ENCODE peak calls at places on chromosomes 16 and 17, in six cellular contexts. Y is AG04450; P is stimulated activated CD8-positive, alpha-beta memory T cell treated with anti-CD3 and anti-CD28 coated beads, Interleukin-12 subunit alpha, Interleukin-12 subunit beta, amount 100 ng/mL, for 1 hour; B is RWPE1; W is M059J; K is caudate nucleus. C is an unnamed sample.

GRCh38 chr17:11598274-11599221 is at the start of gene DNAH9:
- DNase-seq in Y (no peak), P (no peak), B (peak; percentile 4), W (peak; percentile 35), K (peak; percentile 98), C (peak; percentile 62)

GRCh38 chr17:64638552-64639198 is 23.4 kb downstream of the SMURF2 start:
- DNase-seq in Y (no peak), P (no peak), B (no peak), W (peak; percentile 34), K (no peak), C (no peak)

GRCh38 chr17:29726721-29727252 is 104.1 kb upstream of the CORO6 start:
- DNase-seq in Y (no peak), P (no peak), B (no peak), W (peak; percentile 29), K (no peak), C (peak; percentile 80)

GRCh38 chr17:61340431-61340830 is 59.2 kb upstream of the TBX2 start:
- DNase-seq in Y (no peak), P (no peak), B (no peak), W (peak; percentile 62), K (no peak), C (no peak)

GRCh38 chr16:77758046-77758445 is 30.3 kb upstream of the VAT1L start:
- DNase-seq in Y (no peak), P (no peak), B (no peak), W (no peak), K (no peak), C (no peak)

GRCh38 chr16:88393034-88393433 is 10.3 kb downstream of the ZNF469 start:
- DNase-seq in Y (no peak), P (no peak), B (no peak), W (no peak), K (no peak), C (no peak)

GRCh38 chr17:7558544-7559306 is at the start of gene TNFSF13:
- DNase-seq in Y (no peak), P (no peak), B (no peak), W (no peak), K (peak; percentile 64), C (no peak)

GRCh38 chr17:40191237-40192208 is 14.3 kb downstream of the RAPGEFL1 start:
- DNase-seq in Y (no peak), P (peak; percentile 52), B (peak; percentile 58), W (peak; percentile 81), K (peak; percentile 65), C (no peak)

GRCh38 chr17:27743288-27743885 is 56.9 kb downstream of the NOS2 start:
- DNase-seq in Y (no peak), P (no peak), B (no peak), W (no peak), K (no peak), C (no peak)

GRCh38 chr16:3171181-3171854 is 16.7 kb upstream of the OR1F1 start:
- DNase-seq in Y (no peak), P (no peak), B (no peak), W (peak; percentile 33), K (peak; percentile 59), C (no peak)

GRCh38 chr17:42675348-42675983 is 1.3 kb downstream of the PLEKHH3 start:
- DNase-seq in Y (no peak), P (no peak), B (no peak), W (no peak), K (no peak), C (no peak)

GRCh38 chr16:13848795-13849194 is 71.2 kb upstream of the ERCC4 start:
- DNase-seq in Y (no peak), P (no peak), B (no peak), W (no peak), K (no peak), C (no peak)

GRCh38 chr17:3966720-3967363 is 2.6 kb upstream of the ATP2A3 start:
- DNase-seq in Y (no peak), P (no peak), B (no peak), W (no peak), K (no peak), C (no peak)

GRCh38 chr16:28140788-28141618 is 70.8 kb downstream of the XPO6 start:
- DNase-seq in Y (no peak), P (peak; percentile 49), B (no peak), W (no peak), K (no peak), C (no peak)

GRCh38 chr17:9028171-9028570 is 6.9 kb downstream of the NTN1 start:
- DNase-seq in Y (no peak), P (no peak), B (no peak), W (no peak), K (no peak), C (no peak)

GRCh38 chr17:44321246-44322120 is 3.1 kb downstream of the SLC25A39 start:
- DNase-seq in Y (no peak), P (no peak), B (no peak), W (no peak), K (no peak), C (no peak)

GRCh38 chr17:81551458-81552243 is 502 bp downstream of the FAAP100 start:
- DNase-seq in Y (no peak), P (no peak), B (peak; percentile 24), W (peak; percentile 30), K (peak; percentile 65), C (no peak)

GRCh38 chr16:3129137-3130131 is 5.4 kb upstream of the ZNF213 start:
- DNase-seq in Y (peak; percentile 70), P (peak; percentile 61), B (peak; percentile 33), W (peak; percentile 77), K (peak; percentile 89), C (peak; percentile 72)

GRCh38 chr17:27997522-27997921 is 45.0 kb upstream of the NLK start:
- DNase-seq in Y (no peak), P (no peak), B (no peak), W (no peak), K (no peak), C (no peak)